ENCODE peak calls at places on chromosomes 4 and X, in five cellular contexts. E, O, K, G and M are unnamed samples.

GRCh38 chr4:105895609-105896460 is 564 bp downstream of the NPNT start:
- DNase-seq in E (peak; percentile 54), O (no peak), K (no peak), G (no peak), M (peak; percentile 37)

GRCh38 chr4:179586460-179586859 is 2144.2 kb upstream of the AGA start:
- DNase-seq in E (no peak), O (no peak), K (no peak), G (no peak), M (no peak)

GRCh38 chr4:101102114-101102752 is 245.1 kb downstream of the PPP3CA start:
- DNase-seq in E (no peak), O (no peak), K (no peak), G (no peak), M (no peak)

GRCh38 chr4:182806259-182807252 is 110.6 kb downstream of the DCTD start:
- DNase-seq in E (peak; percentile 92), O (peak; percentile 70), K (peak; percentile 35), G (peak; percentile 43), M (peak; percentile 70)

GRCh38 chrX:17580529-17581155 is 156.7 kb upstream of the SCML1 start:
- DNase-seq in E (no peak), O (no peak), K (no peak), G (no peak), M (no peak)

GRCh38 chr4:113222006-113222405 is 172.6 kb downstream of the ANK2 start:
- DNase-seq in E (no peak), O (no peak), K (no peak), G (no peak), M (no peak)

GRCh38 chr4:100605144-100605543 is 87.3 kb upstream of the EMCN start:
- DNase-seq in E (no peak), O (no peak), K (no peak), G (no peak), M (no peak)

GRCh38 chr4:77501851-77502250 is 103.8 kb upstream of the CXCL13 start:
- DNase-seq in E (no peak), O (no peak), K (no peak), G (no peak), M (no peak)

GRCh38 chrX:100615015-100615414 is 21.6 kb downstream of the TSPAN6 start:
- DNase-seq in E (no peak), O (peak; percentile 6), K (peak; percentile 57), G (no peak), M (peak; percentile 60)

GRCh38 chrX:101191217-101191750 is 28.3 kb upstream of the DRP2 start:
- DNase-seq in E (peak; percentile 54), O (peak; percentile 84), K (no peak), G (peak; percentile 15), M (no peak)

GRCh38 chr4:168480991-168481588 is 798 bp upstream of the DDX60L start:
- DNase-seq in E (no peak), O (peak; percentile 44), K (peak; percentile 7), G (no peak), M (no peak)

GRCh38 chr4:19961092-19961491 is 290.6 kb upstream of the SLIT2 start:
- DNase-seq in E (no peak), O (no peak), K (no peak), G (no peak), M (no peak)

GRCh38 chrX:132631579-132632232 is 142.9 kb upstream of the MBNL3 start:
- DNase-seq in E (no peak), O (peak; percentile 28), K (peak; percentile 31), G (no peak), M (peak; percentile 49)

GRCh38 chr4:152316969-152317368 is 218.9 kb downstream of the FBXW7 start:
- DNase-seq in E (no peak), O (no peak), K (no peak), G (no peak), M (no peak)

GRCh38 chr4:48109413-48110263 is 24.4 kb downstream of the TXK start:
- DNase-seq in E (no peak), O (peak; percentile 70), K (peak; percentile 62), G (no peak), M (peak; percentile 15)

GRCh38 chr4:4618846-4619245 is 77.0 kb upstream of the STX18 start:
- DNase-seq in E (no peak), O (no peak), K (no peak), G (no peak), M (no peak)

GRCh38 chr4:137949746-137950145 is 292.4 kb downstream of the SLC7A11 start:
- DNase-seq in E (no peak), O (no peak), K (no peak), G (no peak), M (no peak)

GRCh38 chr4:158159718-158160094 is 13.1 kb downstream of the GASK1B start:
- DNase-seq in E (no peak), O (no peak), K (no peak), G (no peak), M (no peak)

GRCh38 chr4:186878203-186878800 is 154.6 kb upstream of the FAT1 start:
- DNase-seq in E (no peak), O (no peak), K (no peak), G (no peak), M (no peak)

GRCh38 chr4:37825943-37826281 is 574 bp upstream of the PGM2 start:
- DNase-seq in E (no peak), O (peak; percentile 47), K (no peak), G (no peak), M (peak; percentile 12)

GRCh38 chr4:124931050-124931449 is 218.5 kb upstream of the ANKRD50 start:
- DNase-seq in E (no peak), O (no peak), K (no peak), G (no peak), M (peak; percentile 8)

GRCh38 chrX:16023790-16024734 is 99.3 kb upstream of the GRPR start:
- DNase-seq in E (no peak), O (no peak), K (peak; percentile 1), G (no peak), M (no peak)

DNA sequence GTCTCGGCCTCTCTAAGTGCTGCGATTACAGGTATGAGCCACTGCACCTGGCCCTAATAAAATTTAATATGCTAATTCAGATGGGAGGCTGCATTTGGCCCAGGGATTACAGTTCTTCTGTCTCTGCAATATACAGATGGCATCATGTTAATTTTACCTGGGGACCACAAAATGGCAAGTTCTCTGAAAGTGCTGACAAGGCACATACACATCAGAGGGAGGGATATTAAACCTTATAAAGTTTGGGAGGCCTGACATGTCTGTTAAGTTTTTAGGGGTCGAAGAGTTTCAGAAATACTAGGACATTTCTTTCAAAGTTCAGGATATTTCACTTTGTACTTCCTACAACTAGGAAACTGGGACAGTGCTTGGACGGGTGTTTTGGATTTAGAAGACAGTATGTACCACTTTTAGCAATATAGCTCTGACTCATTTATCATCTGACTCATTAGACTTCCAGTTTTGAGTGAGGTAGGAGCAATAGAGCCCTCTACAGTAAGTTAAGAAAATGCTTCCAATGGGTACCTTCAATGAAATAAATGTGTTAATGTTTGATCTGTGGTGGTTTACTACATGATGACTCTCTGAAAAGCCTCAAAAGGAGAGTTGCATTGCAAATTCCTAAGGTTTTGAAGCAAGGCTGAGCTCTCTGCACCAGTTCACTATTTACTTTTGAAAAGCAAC is 981.0 kb upstream of the HS3ST1 start:
- DNase-seq in E (no peak), O (no peak), K (no peak), G (no peak), M (no peak)
- TF ChIP-seq SP1 in E (no peak), O (no peak), K (no peak), G (no peak), M (no peak)

GRCh38 chr4:11701978-11702377 is 273.3 kb upstream of the HS3ST1 start:
- DNase-seq in E (peak; percentile 25), O (no peak), K (no peak), G (no peak), M (no peak)

GRCh38 chr4:11702886-11703555 is 274.3 kb upstream of the HS3ST1 start:
- DNase-seq in E (no peak), O (no peak), K (no peak), G (no peak), M (no peak)

GRCh38 chr4:11698033-11698432 is 269.3 kb upstream of the HS3ST1 start:
- DNase-seq in E (no peak), O (no peak), K (no peak), G (no peak), M (no peak)

GRCh38 chr4:11698846-11699590 is 270.3 kb upstream of the HS3ST1 start:
- DNase-seq in E (no peak), O (no peak), K (no peak), G (no peak), M (no peak)

GRCh38 chr4:11700751-11701226 is 272.1 kb upstream of the HS3ST1 start:
- DNase-seq in E (no peak), O (no peak), K (no peak), G (no peak), M (no peak)
- TF ChIP-seq SP1 in E (no peak), O (no peak), K (no peak), G (no peak), M (no peak)

DNA sequence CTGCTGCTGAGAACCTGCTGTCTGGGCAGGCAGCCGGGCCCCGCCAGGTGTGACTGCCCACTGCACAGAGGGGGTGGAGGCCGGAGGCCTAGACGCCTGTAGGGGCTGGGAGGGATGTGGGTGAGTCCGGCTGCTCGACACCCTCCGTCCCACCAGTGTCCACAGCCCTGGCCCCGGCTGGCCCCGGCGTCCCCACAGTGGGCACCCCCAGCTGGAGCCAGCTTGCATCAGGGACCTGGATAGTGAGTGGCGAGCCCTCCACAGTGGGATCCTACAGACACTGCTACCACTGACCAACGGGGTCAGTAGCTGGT is 34.7 kb upstream of the SPON2 start:
- DNase-seq in E (peak; percentile 8), O (no peak), K (no peak), G (no peak), M (no peak)
- TF ChIP-seq SP1 in E (no peak), O (no peak), K (no peak), G (no peak), M (no peak)

DNA sequence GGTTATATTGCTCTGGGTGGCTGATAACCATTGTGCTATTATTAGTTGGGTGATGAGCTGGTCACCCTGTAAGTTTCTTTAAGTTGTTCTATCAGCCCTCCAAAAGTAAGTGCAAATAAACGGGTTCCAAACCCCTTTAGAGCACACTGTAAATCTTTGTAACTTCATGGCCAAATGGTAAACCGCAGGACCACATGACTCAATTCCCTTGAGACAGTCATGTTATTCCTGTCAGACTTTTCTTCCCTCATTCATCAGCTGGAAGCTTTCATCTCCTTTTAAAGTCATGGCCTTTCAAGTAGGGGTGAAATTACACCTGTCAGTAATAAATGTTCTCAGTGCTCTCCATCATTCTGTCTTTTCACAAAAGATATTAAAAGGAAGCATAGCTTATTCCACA is 275.3 kb downstream of the CFAP299 start:
- DNase-seq in E (no peak), O (no peak), K (no peak), G (no peak), M (peak; percentile 13)
- TF ChIP-seq SP1 in E (no peak), O (no peak), K (no peak), G (no peak), M (no peak)